ENCODE peak calls at places on chromosome 11, in ten cellular contexts. E is AG10803, C is IMR-90, U is Caco-2, B is stomach, H is NB4, V is AG09309, A is brain microvascular endothelial cell, D is kidney, L is A673. S is an unnamed sample.

GRCh38 chr11:24086921-24087320 is 409.9 kb upstream of the LUZP2 start:
- DNase-seq in E (no peak), C (no peak), U (no peak), B (no peak), H (no peak), V (no peak), A (no peak), D (no peak), L (no peak), S (no peak)

GRCh38 chr11:70556884-70557741 is 158.8 kb downstream of the CTTN start:
- DNase-seq in E (peak; percentile 58), C (no peak), U (no peak), B (no peak), H (peak; percentile 75), V (no peak), A (no peak), D (peak; percentile 39), L (no peak), S (no peak)

GRCh38 chr11:76120513-76121081 is 85.7 kb downstream of the WNT11 start:
- DNase-seq in E (peak; percentile 42), C (peak; percentile 29), U (no peak), B (no peak), H (no peak), V (no peak), A (peak; percentile 7), D (no peak), L (peak; percentile 42), S (no peak)

GRCh38 chr11:2750601-2751522 is 51.1 kb upstream of the KCNQ1OT1 start:
- DNase-seq in E (no peak), C (no peak), U (no peak), B (peak; percentile 40), H (no peak), V (no peak), A (no peak), D (peak; percentile 82), L (peak; percentile 60), S (no peak)

GRCh38 chr11:73322111-73322985 is 14.3 kb downstream of the ARHGEF17 start:
- DNase-seq in E (no peak), C (peak; percentile 69), U (no peak), B (no peak), H (peak; percentile 43), V (no peak), A (peak; percentile 42), D (no peak), L (no peak), S (no peak)

GRCh38 chr11:88345408-88345807 is 7.9 kb upstream of the CTSC start:
- DNase-seq in E (peak; percentile 34), C (peak; percentile 54), U (no peak), B (no peak), H (peak; percentile 77), V (no peak), A (peak; percentile 71), D (no peak), L (no peak), S (no peak)

GRCh38 chr11:102111011-102111786 is 952 bp downstream of the YAP1 start:
- DNase-seq in E (peak; percentile 80), C (peak; percentile 81), U (peak; percentile 100), B (peak; percentile 79), H (peak; percentile 8), V (no peak), A (peak; percentile 80), D (peak; percentile 93), L (peak; percentile 96), S (peak; percentile 86)

GRCh38 chr11:104556606-104557301 is 341.5 kb downstream of the CASP12 start:
- DNase-seq in E (no peak), C (no peak), U (no peak), B (no peak), H (no peak), V (no peak), A (no peak), D (no peak), L (no peak), S (no peak)

GRCh38 chr11:26651916-26652315 is 69.9 kb downstream of the SLC5A12 start:
- DNase-seq in E (no peak), C (no peak), U (no peak), B (no peak), H (peak; percentile 5), V (no peak), A (no peak), D (no peak), L (no peak), S (no peak)

GRCh38 chr11:87463486-87464102 is 425.9 kb downstream of the TMEM135 start:
- DNase-seq in E (peak; percentile 34), C (peak; percentile 36), U (peak; percentile 72), B (no peak), H (peak; percentile 37), V (no peak), A (peak; percentile 33), D (no peak), L (peak; percentile 49), S (no peak)

GRCh38 chr11:119000906-119001305 is 3.0 kb downstream of the CENATAC start:
- DNase-seq in E (peak; percentile 35), C (peak; percentile 58), U (no peak), B (no peak), H (no peak), V (no peak), A (no peak), D (no peak), L (no peak), S (no peak)

GRCh38 chr11:63845911-63846310 is 7.0 kb downstream of the MARK2 start:
- DNase-seq in E (no peak), C (no peak), U (peak; percentile 20), B (no peak), H (no peak), V (no peak), A (no peak), D (no peak), L (no peak), S (no peak)

GRCh38 chr11:34262601-34263081 is 95.2 kb downstream of the ABTB2 start:
- DNase-seq in E (peak; percentile 6), C (no peak), U (no peak), B (no peak), H (no peak), V (no peak), A (no peak), D (no peak), L (no peak), S (no peak)

GRCh38 chr11:116215471-116216113 is 557.2 kb downstream of the BUD13 start:
- DNase-seq in E (no peak), C (no peak), U (peak; percentile 46), B (no peak), H (no peak), V (no peak), A (no peak), D (no peak), L (no peak), S (no peak)

GRCh38 chr11:102322560-102322959 is 5.3 kb downstream of the BIRC3 start:
- DNase-seq in E (no peak), C (no peak), U (no peak), B (no peak), H (no peak), V (no peak), A (no peak), D (no peak), L (no peak), S (no peak)

GRCh38 chr11:116579857-116580727 is 192.7 kb downstream of the BUD13 start:
- DNase-seq in E (no peak), C (no peak), U (peak; percentile 34), B (no peak), H (no peak), V (no peak), A (no peak), D (peak; percentile 54), L (no peak), S (no peak)

GRCh38 chr11:42778193-42778592 is 533.6 kb upstream of the API5 start:
- DNase-seq in E (no peak), C (no peak), U (no peak), B (no peak), H (no peak), V (no peak), A (no peak), D (no peak), L (no peak), S (no peak)

GRCh38 chr11:47131136-47131535 is 45.5 kb downstream of the ARFGAP2 start:
- DNase-seq in E (no peak), C (no peak), U (no peak), B (no peak), H (no peak), V (no peak), A (no peak), D (no peak), L (no peak), S (no peak)

GRCh38 chr11:18611196-18611595 is 11.6 kb downstream of the MISFA start:
- DNase-seq in E (peak; percentile 59), C (peak; percentile 18), U (no peak), B (no peak), H (no peak), V (no peak), A (no peak), D (no peak), L (no peak), S (no peak)

GRCh38 chr11:74953448-74953847 is 4.4 kb downstream of the SPCS2 start:
- DNase-seq in E (no peak), C (no peak), U (no peak), B (no peak), H (no peak), V (no peak), A (no peak), D (no peak), L (no peak), S (no peak)
- H3K4me3 ChIP-seq in E (no peak overlapping the region), C (no peak overlapping the region), U (no peak overlapping the region), B (no peak overlapping the region), H (no peak overlapping the region), V (no peak overlapping the region), A (no peak overlapping the region), D (no peak overlapping the region), L (no peak overlapping the region), S (no peak overlapping the region)

DNA sequence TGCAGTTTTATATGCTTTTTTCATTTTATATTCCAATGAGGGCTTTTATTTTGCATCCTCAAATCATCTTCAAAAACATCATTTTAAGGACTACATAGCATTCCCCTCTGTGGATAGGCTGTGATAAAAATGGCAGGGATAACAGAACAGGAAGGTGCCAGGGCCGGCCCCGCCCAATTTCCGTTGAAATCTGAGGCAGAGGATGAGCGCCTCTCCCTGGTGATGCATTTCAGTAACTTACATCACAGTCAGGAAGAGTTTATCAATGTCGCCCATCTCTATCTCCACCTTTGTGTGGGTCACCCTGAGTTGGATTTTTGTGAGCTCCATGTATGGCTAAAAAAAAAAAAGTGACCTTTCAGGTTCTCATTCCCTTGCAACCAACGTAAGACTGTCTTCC is 201.6 kb downstream of the DSCAML1 start:
- DNase-seq in E (no peak), C (no peak), U (no peak), B (no peak), H (no peak), V (no peak), A (no peak), D (no peak), L (peak; percentile 31), S (no peak)
- TF ChIP-seq CTCF in E (no peak), C (no peak), U (no peak), B (no peak), H (no peak), V (no peak), A (no peak), D (no peak), L (peak; percentile 50), S (no peak)

GRCh38 chr11:112290462-112290894 is 29.8 kb upstream of the PLET1 start:
- DNase-seq in E (no peak), C (no peak), U (no peak), B (no peak), H (no peak), V (no peak), A (no peak), D (no peak), L (peak; percentile 54), S (no peak)
- H3K4me3 ChIP-seq in E (peak overlapping the region; percentile 76), C (peak overlapping the region; percentile 55), U (peak overlapping the region; percentile 47), B (peak overlapping the region; percentile 60), H (no peak overlapping the region), V (peak overlapping the region; percentile 62), A (peak overlapping the region; percentile 70), D (peak overlapping the region; percentile 25), L (peak overlapping the region; percentile 64), S (peak overlapping the region; percentile 78)

GRCh38 chr11:85653048-85653447 is 5.3 kb downstream of the TMEM126A start:
- DNase-seq in E (no peak), C (no peak), U (no peak), B (no peak), H (no peak), V (no peak), A (no peak), D (no peak), L (no peak), S (no peak)
- TF ChIP-seq CTCF in E (no peak), C (no peak), U (no peak), B (no peak), H (no peak), V (no peak), A (no peak), D (no peak), L (no peak), S (no peak)

S was measured in coronary artery.